ENCODE peak calls at places on chromosome 1, in six cellular contexts. C is A549, Z is IMR-90, X is K562, K is GM12878, J is HepG2. R is an unnamed sample.

GRCh38 chr1:229759037-229759435 is 133.0 kb downstream of the URB2 start:
- DNase-seq in C (no peak), Z (peak; percentile 45), X (no peak), K (no peak), J (no peak), R (no peak)

GRCh38 chr1:217249857-217250256 is 381.0 kb downstream of the GPATCH2 start:
- DNase-seq in C (no peak), Z (no peak), X (no peak), K (no peak), J (no peak), R (no peak)

GRCh38 chr1:238624786-238625185 is 734.1 kb upstream of the ZP4 start:
- DNase-seq in C (no peak), Z (peak; percentile 31), X (no peak), K (no peak), J (no peak), R (no peak)

GRCh38 chr1:98385691-98386090 is 275.8 kb upstream of the SNX7 start:
- DNase-seq in C (no peak), Z (peak; percentile 45), X (no peak), K (no peak), J (no peak), R (no peak)

GRCh38 chr1:116508984-116509980 is 61.5 kb downstream of the CD58 start:
- DNase-seq in C (peak; percentile 73), Z (peak; percentile 84), X (peak; percentile 51), K (no peak), J (peak; percentile 89), R (no peak)

GRCh38 chr1:44973645-44974044 is 12.8 kb downstream of the EIF2B3 start:
- DNase-seq in C (no peak), Z (no peak), X (no peak), K (peak; percentile 5), J (no peak), R (no peak)

GRCh38 chr1:15526021-15526489 is 593 bp upstream of the DNAJC16 start:
- DNase-seq in C (no peak), Z (no peak), X (no peak), K (no peak), J (no peak), R (no peak)

GRCh38 chr1:19453843-19454242 is 31.5 kb downstream of the CAPZB start:
- DNase-seq in C (no peak), Z (no peak), X (no peak), K (no peak), J (no peak), R (no peak)

GRCh38 chr1:248098529-248098928 is 3.5 kb downstream of the OR2L13 start:
- DNase-seq in C (no peak), Z (no peak), X (no peak), K (no peak), J (no peak), R (no peak)

GRCh38 chr1:29264773-29265389 is 28.6 kb downstream of the PTPRU start:
- DNase-seq in C (no peak), Z (peak; percentile 84), X (no peak), K (no peak), J (no peak), R (no peak)

GRCh38 chr1:55822896-55823295 is 607.7 kb upstream of the USP24 start:
- DNase-seq in C (no peak), Z (no peak), X (no peak), K (no peak), J (no peak), R (no peak)

GRCh38 chr1:226131639-226132038 is 54.9 kb downstream of the ACBD3 start:
- DNase-seq in C (no peak), Z (no peak), X (peak; percentile 50), K (no peak), J (no peak), R (peak; percentile 6)

GRCh38 chr1:81801032-81801833 is 499 bp downstream of the ADGRL2 start:
- DNase-seq in C (peak; percentile 85), Z (peak; percentile 88), X (no peak), K (no peak), J (peak; percentile 59), R (peak; percentile 83)

GRCh38 chr1:94296018-94296417 is 58.6 kb upstream of the ARHGAP29 start:
- DNase-seq in C (no peak), Z (peak; percentile 84), X (no peak), K (no peak), J (no peak), R (no peak)

GRCh38 chr1:222844108-222844779 is 29.4 kb downstream of the DISP1 start:
- DNase-seq in C (peak; percentile 37), Z (no peak), X (no peak), K (no peak), J (no peak), R (no peak)

GRCh38 chr1:1124786-1125642 is 9.1 kb upstream of the C1orf159 start:
- DNase-seq in C (no peak), Z (no peak), X (no peak), K (no peak), J (peak; percentile 93), R (no peak)

GRCh38 chr1:45615885-45616284 is 8.0 kb downstream of the CCDC17 start:
- DNase-seq in C (no peak), Z (no peak), X (no peak), K (no peak), J (no peak), R (no peak)

GRCh38 chr1:157142765-157143423 is 4.7 kb upstream of the ETV3 start:
- DNase-seq in C (no peak), Z (no peak), X (no peak), K (no peak), J (no peak), R (no peak)

GRCh38 chr1:27109103-27109822 is 45.7 kb downstream of the SLC9A1 start:
- DNase-seq in C (peak; percentile 52), Z (no peak), X (peak; percentile 63), K (no peak), J (peak; percentile 29), R (no peak)

GRCh38 chr1:13593511-13594131 is 10.0 kb downstream of the PDPN start:
- DNase-seq in C (no peak), Z (peak; percentile 36), X (no peak), K (no peak), J (no peak), R (no peak)

GRCh38 chr1:192506741-192507155 is 68.8 kb upstream of the RGS1 start:
- DNase-seq in C (peak; percentile 34), Z (peak; percentile 43), X (peak; percentile 9), K (peak; percentile 66), J (peak; percentile 33), R (peak; percentile 25)

GRCh38 chr1:244672961-244673695 is 20.2 kb downstream of the DESI2 start:
- DNase-seq in C (no peak), Z (peak; percentile 47), X (no peak), K (no peak), J (no peak), R (peak; percentile 49)

GRCh38 chr1:31441073-31441472 is 28.1 kb downstream of the SERINC2 start:
- DNase-seq in C (no peak), Z (no peak), X (no peak), K (no peak), J (peak; percentile 29), R (no peak)

GRCh38 chr1:203043830-203044545 is 17.7 kb downstream of the PPFIA4 start:
- DNase-seq in C (no peak), Z (no peak), X (no peak), K (no peak), J (no peak), R (no peak)

GRCh38 chr1:54377040-54377691 is 29.0 kb downstream of the SSBP3 start:
- DNase-seq in C (no peak), Z (peak; percentile 54), X (peak; percentile 80), K (no peak), J (no peak), R (no peak)

GRCh38 chr1:44820945-44821715 is 12.8 kb downstream of the BTBD19 start:
- DNase-seq in C (no peak), Z (no peak), X (no peak), K (no peak), J (no peak), R (no peak)

GRCh38 chr1:183585038-183585437 is 5.2 kb downstream of the NCF2 start:
- DNase-seq in C (peak; percentile 36), Z (no peak), X (no peak), K (no peak), J (no peak), R (no peak)

GRCh38 chr1:247096958-247097357 is 7.2 kb downstream of the ZNF669 start:
- DNase-seq in C (no peak), Z (no peak), X (no peak), K (no peak), J (no peak), R (no peak)

GRCh38 chr1:182925661-182926060 is 27.3 kb downstream of the SHCBP1L start:
- DNase-seq in C (no peak), Z (no peak), X (no peak), K (no peak), J (no peak), R (no peak)

GRCh38 chr1:182615468-182616129 is 11.4 kb upstream of the RGS16 start:
- DNase-seq in C (no peak), Z (no peak), X (no peak), K (no peak), J (no peak), R (peak; percentile 38)

GRCh38 chr1:42140191-42140590 is 13.0 kb upstream of the GUCA2B start:
- DNase-seq in C (no peak), Z (no peak), X (no peak), K (no peak), J (no peak), R (no peak)

GRCh38 chr1:240293706-240294105 is 202.0 kb downstream of the FMN2 start:
- DNase-seq in C (no peak), Z (peak; percentile 18), X (no peak), K (no peak), J (no peak), R (no peak)
- TF ChIP-seq SMC3 in C (no peak), Z (no peak), X (no peak), K (no peak), J (no peak), R (no peak)

GRCh38 chr1:167093863-167094516 is at the start of gene STYXL2:
- DNase-seq in C (no peak), Z (no peak), X (no peak), K (no peak), J (no peak), R (no peak)
- H3K4me3 ChIP-seq in C (no peak within 1 kb of the TSS), Z (no peak within 1 kb of the TSS), X (no peak within 1 kb of the TSS), K (no peak within 1 kb of the TSS), J (no peak within 1 kb of the TSS), R (no peak within 1 kb of the TSS)

GRCh38 chr1:32500387-32501209 is 35.7 kb downstream of the ZBTB8B start:
- DNase-seq in C (peak; percentile 63), Z (peak; percentile 49), X (peak; percentile 85), K (no peak), J (no peak), R (peak; percentile 90)
- TF ChIP-seq SMC3 in C (peak; percentile 18), Z (no peak), X (no peak), K (no peak), J (no peak), R (no peak)

DNA sequence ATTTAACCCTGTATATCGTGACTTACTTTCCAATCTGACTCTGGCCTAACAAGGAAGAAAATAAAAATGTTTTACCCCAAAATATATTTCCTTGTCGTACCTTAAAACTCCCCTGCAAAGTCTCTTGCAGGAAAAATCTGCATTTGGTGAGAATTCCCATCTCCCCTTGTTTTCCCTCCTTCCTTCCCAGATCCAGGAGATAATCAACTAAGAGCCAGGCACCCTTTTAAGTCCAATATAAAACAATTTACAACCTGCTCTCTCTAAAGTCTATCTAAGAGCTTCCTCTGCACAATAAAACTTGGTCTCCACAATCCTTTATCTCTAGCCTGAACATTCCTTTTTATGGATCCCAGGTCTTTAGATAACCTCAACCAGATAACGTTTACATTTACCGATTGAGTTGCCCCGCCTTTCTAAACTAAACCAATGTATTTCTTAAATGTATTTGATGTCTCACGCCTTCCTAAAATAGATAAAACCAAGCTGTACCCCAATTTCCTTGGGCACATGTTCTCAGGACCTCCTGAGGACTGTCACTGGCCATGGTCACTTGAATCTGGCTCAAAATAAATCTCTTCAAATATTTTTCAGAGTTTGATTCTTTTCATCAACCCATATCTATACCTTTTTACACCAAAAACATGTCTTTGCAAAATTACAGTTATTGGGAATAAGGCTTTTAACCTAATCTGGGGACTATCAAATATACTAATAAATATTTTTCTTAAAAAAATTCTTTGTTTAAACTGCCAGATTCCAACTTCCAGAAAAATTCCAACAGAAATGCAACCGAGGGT is 993 bp downstream of the DDX59 start:
- DNase-seq in C (no peak), Z (no peak), X (no peak), K (no peak), J (no peak), R (no peak)
- H3K4me3 ChIP-seq in C (peak overlapping the region; percentile 60), Z (peak overlapping the region; percentile 73), X (peak overlapping the region; percentile 83), K (peak overlapping the region; percentile 85), J (peak overlapping the region; percentile 86), R (peak overlapping the region; percentile 84)